ENCODE peak calls at places on chromosome 7, in eight cellular contexts. B is activated CD4-positive, alpha-beta T cell treated with anti-CD3 and anti-CD28 coated beads for 48 hours; R is activated T-helper 9 cell treated with anti-CD3 and anti-CD28 coated beads, Interleukin-2, amount 50 U/mL, for 16 hours; Q is iPS-NIHi11; S is left ventricle myocardium inferior; F is cardiac septum; H is naive thymus-derived CD8-positive, alpha-beta T cell; G is fibroblast of pulmonary artery. T is an unnamed sample.

GRCh38 chr7:116305485-116306408 is 95.4 kb downstream of the TES start:
- DNase-seq in B (no peak), R (no peak), Q (no peak), S (no peak), F (no peak), H (no peak), G (no peak), T (no peak)

GRCh38 chr7:159015081-159015893 is 129.4 kb downstream of the VIPR2 start:
- DNase-seq in B (no peak), R (no peak), Q (no peak), S (peak; percentile 81), F (peak; percentile 86), H (no peak), G (no peak), T (no peak)

GRCh38 chr7:126411032-126411820 is 841.5 kb downstream of the GRM8 start:
- DNase-seq in B (no peak), R (no peak), Q (no peak), S (no peak), F (no peak), H (no peak), G (no peak), T (no peak)

GRCh38 chr7:77982926-77983550 is 184.5 kb downstream of the PHTF2 start:
- DNase-seq in B (peak; percentile 47), R (no peak), Q (no peak), S (no peak), F (no peak), H (no peak), G (no peak), T (no peak)

GRCh38 chr7:143395187-143396149 is 13.2 kb downstream of the EPHA1 start:
- DNase-seq in B (no peak), R (no peak), Q (no peak), S (no peak), F (no peak), H (no peak), G (no peak), T (no peak)

GRCh38 chr7:127189074-127189473 is 63.7 kb downstream of the GRM8 start:
- DNase-seq in B (no peak), R (no peak), Q (no peak), S (no peak), F (no peak), H (no peak), G (no peak), T (no peak)

GRCh38 chr7:121797283-121798037 is 75.5 kb upstream of the PTPRZ1 start:
- DNase-seq in B (no peak), R (no peak), Q (no peak), S (no peak), F (no peak), H (no peak), G (peak; percentile 0), T (no peak)

GRCh38 chr7:81284576-81284975 is 365.7 kb upstream of the SEMA3C start:
- DNase-seq in B (no peak), R (no peak), Q (no peak), S (no peak), F (no peak), H (no peak), G (peak; percentile 69), T (no peak)